ENCODE peak calls at places on chromosomes 4 and X, in six cellular contexts. E is activated T-cell treated with anti-CD3 and anti-CD28 coated beads for 48 hours; K is GM04503; P is endothelial cell; G is GM04504; Q is activated effector memory CD4-positive, alpha-beta T cell treated with Interleukin-2 at 50 U/mL for 16 hours. Y is an unnamed sample.

GRCh38 chrX:44952329-44953027 is 79.5 kb downstream of the KDM6A start:
- DNase-seq in E (no peak), P (no peak), G (no peak), K (no peak), Q (no peak), Y (no peak)

GRCh38 chrX:38806054-38806389 is 4.8 kb downstream of the MID1IP1 start:
- DNase-seq in P (no peak), K (no peak), Q (no peak), G (no peak), E (no peak), Y (no peak)

GRCh38 chr4:119656342-119656741 is 27.7 kb upstream of the PDE5A start:
- DNase-seq in K (no peak), G (no peak), E (no peak), Q (no peak), P (no peak), Y (no peak)

GRCh38 chr4:67871867-67872266 is 11.9 kb downstream of the TMPRSS11D start:
- DNase-seq in P (no peak), G (peak), K (no peak), Q (no peak), E (no peak), Y (peak)

GRCh38 chr4:110480031-110480549 is 4.1 kb downstream of the ENPEP start:
- DNase-seq in Q (no peak), E (no peak), K (peak), G (peak), P (no peak), Y (no peak)

GRCh38 chrX:55342533-55343501 is 78.1 kb upstream of the PAGE3 start:
- DNase-seq in E (peak), Q (peak), P (no peak), G (no peak), K (no peak), Y (peak)

GRCh38 chrX:121161501-121161933 is 114.1 kb downstream of the GLUD2 start:
- DNase-seq in Q (no peak), K (no peak), E (peak), P (no peak), G (no peak), Y (no peak)

GRCh38 chr4:108350332-108350731 is 181.6 kb upstream of the LEF1 start:
- DNase-seq in P (no peak), E (no peak), K (no peak), G (no peak), Q (no peak), Y (no peak)

GRCh38 chrX:53086464-53086863 is 4.3 kb downstream of the TSPYL2 start:
- DNase-seq in P (no peak), Q (no peak), K (no peak), E (no peak), G (no peak), Y (no peak)

GRCh38 chr4:177455591-177455990 is 13.4 kb upstream of the AGA start:
- DNase-seq in P (no peak), K (no peak), Q (no peak), E (no peak), G (no peak), Y (no peak)

GRCh38 chr4:18608910-18609525 is 587.5 kb upstream of the LCORL start:
- DNase-seq in E (no peak), Q (no peak), K (no peak), P (no peak), G (no peak), Y (no peak)

GRCh38 chr4:108058685-108059440 is 69.2 kb downstream of the HADH start:
- DNase-seq in E (no peak), Q (no peak), K (peak), G (peak), P (no peak), Y (no peak)

GRCh38 chr4:88953400-88953799 is 103.6 kb downstream of the FAM13A start:
- DNase-seq in G (no peak), Q (no peak), P (no peak), K (no peak), E (no peak), Y (no peak)

GRCh38 chr4:76457885-76458284 is 22.9 kb downstream of the SHROOM3 start:
- DNase-seq in K (no peak), E (no peak), P (no peak), G (no peak), Q (no peak), Y (no peak)

GRCh38 chr4:73776363-73776762 is 36.0 kb downstream of the CXCL8 start:
- DNase-seq in G (peak), P (no peak), K (peak), E (no peak), Q (no peak), Y (peak)

GRCh38 chrX:72052415-72053090 is 79.2 kb downstream of the RTL5 start:
- DNase-seq in K (no peak), G (no peak), Q (no peak), P (no peak), E (no peak), Y (no peak)

GRCh38 chr4:26911254-26911653 is 50.6 kb downstream of the STIM2 start:
- DNase-seq in K (no peak), P (no peak), G (no peak), E (no peak), Q (no peak), Y (no peak)

GRCh38 chrX:47200385-47201150 is 6.9 kb downstream of the UBA1 start:
- DNase-seq in K (peak), G (peak), Q (no peak), E (no peak), P (no peak), Y (no peak)

GRCh38 chr4:120664851-120665250 is 257.7 kb downstream of the PRDM5 start:
- DNase-seq in K (no peak), E (no peak), G (no peak), P (no peak), Q (no peak), Y (no peak)

GRCh38 chrX:27599928-27600327 is 9.8 kb downstream of the DCAF8L2 start:
- DNase-seq in P (no peak), Q (no peak), G (no peak), E (no peak), K (no peak), Y (peak)

GRCh38 chr4:73856518-73856917 is 3.4 kb downstream of the PF4V1 start:
- DNase-seq in G (no peak), P (no peak), K (peak), E (no peak), Q (no peak), Y (no peak)

GRCh38 chr4:125703443-125703842 is 388.7 kb downstream of the FAT4 start:
- DNase-seq in P (no peak), E (no peak), K (peak), Q (no peak), G (peak), Y (no peak)

GRCh38 chr4:105859233-105859632 is 36.0 kb upstream of the NPNT start:
- DNase-seq in E (no peak), Q (no peak), K (peak), P (no peak), G (peak), Y (peak)

GRCh38 chrX:13764284-13764683 is 29.7 kb downstream of the OFD1 start:
- DNase-seq in P (no peak), Q (no peak), G (no peak), E (no peak), K (no peak), Y (no peak)

GRCh38 chr4:7691992-7692391 is 247.7 kb downstream of the AFAP1 start:
- DNase-seq in P (no peak), Q (no peak), G (no peak), K (no peak), E (no peak), Y (no peak)

GRCh38 chr4:82421796-82422560 is 8.3 kb downstream of the HNRNPDL start:
- DNase-seq in P (no peak), K (no peak), Q (no peak), E (no peak), G (no peak), Y (peak)

GRCh38 chrX:134568617-134569016 is 89.7 kb downstream of the PLAC1 start:
- DNase-seq in P (no peak), G (no peak), K (no peak), E (no peak), Q (no peak), Y (no peak)

GRCh38 chrX:100208076-100208475 is 202.0 kb downstream of the PCDH19 start:
- DNase-seq in K (no peak), P (no peak), G (no peak), E (no peak), Q (no peak), Y (no peak)

Y was measured in HT-29.